ENCODE peak calls at places on chromosome 4, in seven cellular contexts. T is D341Med; Y is neural crest cell; F is NCI-H1417; L is HuH-7.5; X is stimulated activated CD4-positive, alpha-beta T cell treated with anti-CD3 and anti-CD28 coated beads, Interleukin-15, amount 100 ng/mL, for 1 hour; I is astrocyte of the cerebellum. B is an unnamed sample.

GRCh38 chr4:134201216-134202098 is at the start of gene PABPC4L:
- DNase-seq in T (no peak), Y (peak; percentile 40), F (no peak), L (peak; percentile 45), X (no peak), I (peak; percentile 64), B (no peak)

GRCh38 chr4:2500547-2500946 is 31.6 kb downstream of the RNF4 start:
- DNase-seq in T (no peak), Y (no peak), F (no peak), L (no peak), X (no peak), I (no peak), B (no peak)

GRCh38 chr4:1109898-1110506 is 3.4 kb downstream of the RNF212 start:
- DNase-seq in T (no peak), Y (no peak), F (no peak), L (no peak), X (no peak), I (no peak), B (no peak)

GRCh38 chr4:101197350-101197749 is 150.0 kb downstream of the PPP3CA start:
- DNase-seq in T (no peak), Y (no peak), F (no peak), L (no peak), X (no peak), I (no peak), B (no peak)

GRCh38 chr4:130210871-130211270 is 1114.9 kb downstream of the C4orf33 start:
- DNase-seq in T (no peak), Y (no peak), F (no peak), L (no peak), X (no peak), I (peak; percentile 64), B (no peak)

GRCh38 chr4:100348472-100348871 is 158.2 kb upstream of the DDIT4L start:
- DNase-seq in T (no peak), Y (no peak), F (no peak), L (no peak), X (no peak), I (no peak), B (no peak)

GRCh38 chr4:4974727-4975126 is 44.5 kb downstream of the CYTL1 start:
- DNase-seq in T (no peak), Y (no peak), F (no peak), L (no peak), X (no peak), I (no peak), B (no peak)

GRCh38 chr4:3321295-3321889 is 28.6 kb downstream of the RGS12 start:
- DNase-seq in T (no peak), Y (no peak), F (no peak), L (no peak), X (no peak), I (no peak), B (no peak)

GRCh38 chr4:7911044-7911578 is 28.6 kb downstream of the AFAP1 start:
- DNase-seq in T (peak; percentile 62), Y (peak; percentile 9), F (no peak), L (no peak), X (no peak), I (no peak), B (no peak)

GRCh38 chr4:13641084-13641483 is 13.6 kb upstream of the BOD1L1 start:
- DNase-seq in T (no peak), Y (no peak), F (no peak), L (no peak), X (no peak), I (no peak), B (no peak)

GRCh38 chr4:53551963-53552362 is 39.3 kb downstream of the LNX1 start:
- DNase-seq in T (no peak), Y (no peak), F (no peak), L (no peak), X (no peak), I (no peak), B (no peak)